ENCODE peak calls at places on chromosomes 16 and 17, in four cellular contexts. W is GM12878, V is K562, H is HepG2. Q is an unnamed sample.

GRCh38 chr17:7846063-7846735 is 8.7 kb upstream of the TMEM88 start:
- DNase-seq in W (no peak), V (no peak), H (no peak), Q (no peak)

GRCh38 chr17:78645421-78646295 is 68.5 kb upstream of the DNAH17 start:
- DNase-seq in W (peak), V (no peak), H (no peak), Q (no peak)

GRCh38 chr16:23796941-23797340 is 38.8 kb upstream of the PRKCB start:
- DNase-seq in W (no peak), V (no peak), H (no peak), Q (no peak)

GRCh38 chr16:47887496-47887895 is 268.3 kb downstream of the ABCC12 start:
- DNase-seq in W (no peak), V (no peak), H (no peak), Q (no peak)

GRCh38 chr17:78879679-78880186 is 23.3 kb downstream of the CEP295NL start:
- DNase-seq in W (no peak), V (peak), H (no peak), Q (no peak)

GRCh38 chr16:83994087-83994486 is 26.0 kb downstream of the NECAB2 start:
- DNase-seq in W (no peak), V (no peak), H (peak), Q (no peak)

GRCh38 chr16:89572042-89572441 is 3.5 kb upstream of the CPNE7 start:
- DNase-seq in W (no peak), V (no peak), H (no peak), Q (no peak)

GRCh38 chr16:14427371-14427948 is 202.6 kb downstream of the PARN start:
- DNase-seq in W (no peak), V (no peak), H (no peak), Q (no peak)

GRCh38 chr17:31691251-31691905 is 167.7 kb downstream of the COPRS start:
- DNase-seq in W (no peak), V (no peak), H (no peak), Q (no peak)

GRCh38 chr16:17409894-17410293 is 60.9 kb downstream of the XYLT1 start:
- DNase-seq in W (no peak), V (no peak), H (no peak), Q (no peak)

GRCh38 chr17:59893617-59894100 is 738 bp downstream of the RPS6KB1 start:
- DNase-seq in W (no peak), V (peak), H (peak), Q (peak)

GRCh38 chr16:28089992-28090365 is 26.5 kb upstream of the GSG1L start:
- DNase-seq in W (no peak), V (no peak), H (no peak), Q (no peak)

GRCh38 chr17:50542795-50543774 is 3.9 kb upstream of the SPATA20 start:
- DNase-seq in W (no peak), V (no peak), H (peak), Q (no peak)

DNA sequence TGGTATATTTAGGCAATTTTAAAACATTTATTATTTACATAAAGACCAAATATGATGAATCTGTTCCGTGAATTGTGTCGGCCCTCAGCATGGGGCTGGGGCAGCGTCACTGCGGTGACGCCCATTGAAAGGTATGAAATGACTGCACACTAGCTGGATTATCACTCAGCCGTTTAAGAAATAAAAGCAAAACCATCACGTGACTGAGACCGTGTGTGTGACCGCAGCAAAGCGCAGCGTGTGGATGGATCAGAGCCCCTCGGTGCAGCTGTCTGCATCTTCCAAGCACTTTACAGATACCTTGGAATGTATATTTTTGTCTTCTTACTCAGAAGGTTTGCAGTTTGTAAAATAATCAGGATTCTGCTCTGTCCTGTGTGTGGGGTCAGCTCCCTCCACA is 45.3 kb downstream of the WDR45B start:
- DNase-seq in W (peak), V (no peak), H (no peak), Q (no peak)
- TF ChIP-seq FOXK2 in W (no peak), V (no peak), H (no peak), Q (no peak)

DNA sequence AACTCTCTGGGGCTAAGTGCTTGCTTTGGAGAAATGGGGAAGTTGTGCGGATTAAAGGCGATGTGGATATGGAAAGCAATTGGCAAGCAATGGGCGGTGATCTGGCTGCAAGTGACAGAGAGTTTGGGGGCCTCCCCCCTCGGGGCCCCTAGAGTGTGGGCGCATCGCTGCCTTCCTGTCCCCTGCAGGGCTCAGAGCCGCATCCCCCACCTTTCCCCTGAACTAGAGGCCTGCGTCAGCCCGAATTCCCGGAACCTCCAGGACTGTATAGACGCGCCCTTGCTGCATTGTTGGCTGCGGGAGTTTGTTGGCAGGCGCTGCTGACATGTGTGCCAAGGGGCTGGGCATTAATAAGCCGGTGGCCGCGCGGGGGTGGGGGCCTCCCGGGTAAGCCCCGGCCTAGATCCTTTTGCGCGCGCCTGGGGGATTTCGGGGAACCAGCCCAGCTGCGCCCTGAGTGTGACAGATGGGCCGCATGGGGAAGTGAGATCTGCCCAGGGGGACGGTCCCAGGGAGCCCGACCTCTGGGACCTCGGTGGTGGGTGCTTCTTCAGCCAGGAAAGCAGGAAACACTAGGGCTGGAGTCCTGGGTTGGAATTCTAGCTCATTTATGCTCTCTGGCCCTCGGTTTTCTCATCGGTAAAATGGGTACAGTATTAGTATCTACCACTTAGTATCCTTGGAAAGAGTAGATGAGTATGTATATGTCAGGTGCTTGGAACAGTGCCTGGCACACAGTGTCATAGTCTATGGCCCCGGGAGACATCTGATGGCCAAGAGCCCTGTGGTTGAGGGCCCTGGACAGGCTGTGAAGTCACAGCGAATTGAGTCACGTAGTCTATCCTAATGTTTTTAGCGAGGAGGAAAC is 1.0 kb downstream of the EEF2K start:
- DNase-seq in W (peak), V (peak), H (no peak), Q (no peak)
- TF ChIP-seq TARDBP in W (no peak), V (no peak), H (no peak), Q (no peak)

DNA sequence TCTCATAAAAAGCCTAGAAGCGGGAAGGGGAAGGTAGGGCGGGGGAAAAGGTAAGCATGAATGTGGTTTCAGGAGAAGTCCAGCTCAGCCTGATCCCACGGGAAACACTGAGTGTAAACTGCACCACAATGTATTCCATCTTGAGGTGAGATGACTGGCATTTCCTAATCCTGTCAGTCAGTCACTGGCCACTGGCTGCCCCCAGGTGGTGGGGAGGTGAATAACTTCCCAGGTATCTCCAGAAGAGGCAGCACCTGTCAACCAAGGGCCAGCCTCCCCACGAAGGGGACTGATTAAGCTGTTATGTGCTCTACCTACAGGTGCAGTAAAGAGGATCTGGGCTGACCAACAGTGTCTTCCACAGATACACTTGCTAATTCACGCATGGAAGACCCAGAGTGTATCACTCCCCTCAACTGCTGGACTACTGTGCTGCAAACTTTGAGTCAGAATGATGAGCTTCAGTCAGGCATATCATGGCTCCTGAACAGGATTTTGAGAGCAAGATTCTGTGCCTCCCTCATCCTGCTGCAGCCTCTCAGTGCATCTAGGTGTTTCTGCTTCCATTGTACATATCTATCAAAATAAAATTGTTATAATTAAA is 108.5 kb upstream of the CCL2 start:
- DNase-seq in W (no peak), V (peak), H (peak), Q (peak)
- TF ChIP-seq FOXM1 in W (no peak), V (no peak), H (no peak), Q (no peak)

GRCh38 chr17:46810837-46811236 is 7.7 kb downstream of the WNT3 start:
- DNase-seq in W (no peak), V (no peak), H (no peak), Q (no peak)
- TF ChIP-seq FOXK2 in W (no peak), V (no peak), H (no peak), Q (no peak)

GRCh38 chr17:35373984-35374765 is 754 bp upstream of the SLFN11 start:
- DNase-seq in W (no peak), V (no peak), H (no peak), Q (no peak)
- TF ChIP-seq TARDBP in W (no peak), V (no peak), H (no peak), Q (no peak)

GRCh38 chr16:2974319-2975056 is 5.3 kb downstream of the PAQR4 start:
- DNase-seq in W (no peak), V (no peak), H (no peak), Q (no peak)

GRCh38 chr16:2975161-2975795 is 5.0 kb downstream of the PKMYT1 start:
- DNase-seq in W (no peak), V (no peak), H (no peak), Q (no peak)

GRCh38 chr16:2977440-2977839 is 2.8 kb downstream of the PKMYT1 start:
- DNase-seq in W (no peak), V (no peak), H (no peak), Q (no peak)

GRCh38 chr16:2976673-2977072 is 3.6 kb downstream of the PKMYT1 start:
- DNase-seq in W (no peak), V (no peak), H (no peak), Q (no peak)

DNA sequence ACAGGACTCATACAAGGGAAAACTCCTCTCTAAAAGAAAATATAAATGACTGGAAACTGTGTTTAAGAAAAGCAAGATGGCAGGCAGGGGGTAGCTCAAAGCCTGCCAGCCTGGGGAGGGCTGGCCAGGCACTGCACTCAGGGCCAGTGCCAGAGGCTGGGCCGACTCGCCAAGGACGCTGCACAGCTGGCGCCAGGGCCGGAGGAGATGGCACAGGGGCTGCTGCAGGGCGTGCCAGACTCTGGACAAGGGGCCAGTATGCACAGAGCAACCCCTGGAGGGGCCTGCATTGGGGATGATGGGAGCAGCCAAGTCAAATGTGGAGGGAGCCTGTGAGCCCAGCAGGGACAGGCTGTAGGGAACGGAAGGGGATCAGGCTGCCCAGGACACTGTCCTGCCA is 4.0 kb downstream of the PKMYT1 start:
- DNase-seq in W (no peak), V (no peak), H (no peak), Q (no peak)
- TF ChIP-seq FOXM1 in W (no peak), V (no peak), H (no peak), Q (no peak)

GRCh38 chr17:79956853-79957252 is 78.8 kb downstream of the TBC1D16 start:
- DNase-seq in W (no peak), V (no peak), H (no peak), Q (no peak)
- TF ChIP-seq FOXK2 in W (no peak), V (no peak), H (no peak), Q (no peak)

GRCh38 chr17:62662855-62663254 is 35.4 kb downstream of the MRC2 start:
- DNase-seq in W (no peak), V (no peak), H (no peak), Q (no peak)
- TF ChIP-seq TARDBP in W (no peak), V (no peak), H (no peak), Q (no peak)

Q was measured in HEK293T.